ENCODE peak calls at places on chromosomes 6 and 20, in nine cellular contexts. F is stimulated activated CD8-positive, alpha-beta memory T cell treated with anti-CD3 and anti-CD28 coated beads, Interleukin-15, amount 100 ng/mL, for 24 hours; X is HTR-8/SVneo; H is Panc1; E is MG63; D is stimulated activated CD4-positive, alpha-beta T cell treated with anti-CD3 and anti-CD28 coated beads, Interleukin-4, amount 100 ng/mL, for 24 hours; K is stimulated activated naive CD8-positive, alpha-beta T cell treated with anti-CD3 and anti-CD28 coated beads, Interleukin-15, Interleukin-2, amounts not matched to agents 100 U/mL and 50 U/mL, for 24 hours; Q is GOT3; P is epithelial cell of esophagus. V is an unnamed sample.

GRCh38 chr6:47235964-47236760 is 73.5 kb downstream of the TNFRSF21 start:
- DNase-seq in H (no peak), D (no peak), F (no peak), X (no peak), Q (no peak), K (no peak), P (no peak), E (no peak), V (no peak)

GRCh38 chr6:329888-330691 is 37.8 kb downstream of the DUSP22 start:
- DNase-seq in K (no peak), F (no peak), X (no peak), H (no peak), D (no peak), Q (no peak), P (no peak), E (no peak), V (no peak)

GRCh38 chr6:43639984-43640800 is 4.6 kb downstream of the MAD2L1BP start:
- DNase-seq in F (no peak), K (no peak), P (peak; percentile 14), H (no peak), D (no peak), E (no peak), Q (no peak), X (no peak), V (no peak)

GRCh38 chr6:38503032-38503784 is 136.5 kb downstream of the BTBD9 start:
- DNase-seq in K (no peak), X (no peak), F (no peak), Q (no peak), H (no peak), E (no peak), D (no peak), P (no peak), V (no peak)

GRCh38 chr6:19866900-19867627 is 29.9 kb downstream of the ID4 start:
- DNase-seq in D (no peak), P (peak; percentile 60), K (no peak), H (peak; percentile 41), X (peak; percentile 17), F (no peak), E (no peak), Q (no peak), V (no peak)

GRCh38 chr6:39923394-39923793 is 10.9 kb downstream of the MOCS1 start:
- DNase-seq in X (no peak), F (no peak), Q (no peak), E (no peak), H (no peak), D (no peak), K (no peak), P (peak; percentile 19), V (no peak)

GRCh38 chr6:167552961-167553360 is 228.1 kb downstream of the TTLL2 start:
- DNase-seq in F (no peak), Q (no peak), H (no peak), K (no peak), E (no peak), X (no peak), D (no peak), P (no peak), V (no peak)

GRCh38 chr6:28371706-28372451 is 22.1 kb downstream of the ZKSCAN3 start:
- DNase-seq in Q (no peak), P (no peak), E (no peak), K (no peak), D (no peak), X (no peak), H (no peak), F (no peak), V (peak; percentile 44)

GRCh38 chr6:40930555-40930954 is 108.5 kb downstream of the UNC5CL start:
- DNase-seq in F (no peak), H (no peak), E (no peak), P (peak; percentile 59), D (no peak), K (no peak), Q (no peak), X (no peak), V (peak; percentile 67)

GRCh38 chr6:37630281-37630799 is 67.3 kb downstream of the MDGA1 start:
- DNase-seq in Q (peak; percentile 70), K (no peak), X (peak; percentile 91), H (peak; percentile 48), D (no peak), E (peak; percentile 98), P (peak; percentile 100), F (no peak), V (no peak)

GRCh38 chr6:144899161-144899560 is 614.0 kb downstream of the UTRN start:
- DNase-seq in Q (no peak), K (no peak), D (no peak), P (no peak), E (no peak), H (no peak), F (no peak), X (no peak), V (no peak)

GRCh38 chr20:17536944-17537444 is 5.8 kb upstream of the BFSP1 start:
- DNase-seq in F (peak; percentile 12), Q (no peak), D (peak; percentile 74), H (peak; percentile 82), X (peak; percentile 87), K (peak; percentile 67), P (peak; percentile 82), E (peak; percentile 50), V (peak; percentile 81)

GRCh38 chr6:87391334-87391733 is 16.4 kb upstream of the CFAP206 start:
- DNase-seq in P (peak; percentile 56), H (no peak), D (no peak), E (no peak), Q (no peak), F (no peak), X (peak; percentile 33), K (no peak), V (peak; percentile 42)

GRCh38 chr6:82492134-82492533 is 128.5 kb downstream of the TPBG start:
- DNase-seq in F (no peak), X (no peak), K (no peak), E (no peak), P (no peak), D (no peak), Q (no peak), H (no peak), V (no peak)

GRCh38 chr6:12233693-12234551 is 56.2 kb upstream of the EDN1 start:
- DNase-seq in P (peak; percentile 83), Q (no peak), H (peak; percentile 47), F (no peak), X (peak; percentile 54), K (peak; percentile 22), E (peak; percentile 38), D (peak; percentile 38), V (peak; percentile 59)

GRCh38 chr20:9422335-9422734 is 92.1 kb upstream of the LAMP5 start:
- DNase-seq in F (no peak), P (no peak), X (no peak), D (no peak), Q (no peak), E (no peak), H (no peak), K (no peak), V (no peak)

GRCh38 chr6:164419099-164419498 is 890.3 kb downstream of the C6orf118 start:
- DNase-seq in D (no peak), Q (no peak), F (no peak), K (no peak), E (no peak), X (no peak), H (no peak), P (peak; percentile 27), V (no peak)

GRCh38 chr20:43755851-43756250 is 29.0 kb upstream of the GTSF1L start:
- DNase-seq in K (no peak), P (no peak), H (no peak), X (no peak), D (no peak), E (peak; percentile 20), Q (no peak), F (no peak), V (no peak)

GRCh38 chr20:37526238-37526838 is 1.3 kb downstream of the BLCAP start:
- DNase-seq in Q (no peak), H (no peak), F (no peak), D (no peak), X (peak; percentile 94), P (peak; percentile 97), E (peak; percentile 54), K (no peak), V (peak; percentile 45)

GRCh38 chr6:132749111-132749510 is 8.6 kb downstream of the VNN2 start:
- DNase-seq in F (no peak), H (no peak), Q (no peak), X (no peak), P (peak; percentile 85), D (no peak), E (no peak), K (no peak), V (no peak)

GRCh38 chr6:107647439-107647948 is 157.6 kb downstream of the SOBP start:
- DNase-seq in X (no peak), Q (no peak), H (no peak), K (no peak), F (no peak), E (no peak), D (no peak), P (no peak), V (no peak)

GRCh38 chr6:77447254-77447653 is 16.0 kb downstream of the HTR1B start:
- DNase-seq in E (no peak), Q (no peak), D (no peak), H (no peak), X (no peak), F (no peak), P (no peak), K (no peak), V (no peak)

GRCh38 chr6:109478222-109478805 is 4.7 kb downstream of the ZBTB24 start:
- DNase-seq in Q (no peak), D (no peak), H (no peak), P (no peak), K (no peak), X (no peak), F (no peak), E (no peak), V (no peak)

GRCh38 chr20:44112456-44112855 is 74.5 kb downstream of the JPH2 start:
- DNase-seq in X (no peak), Q (no peak), E (no peak), D (no peak), H (no peak), P (no peak), F (no peak), K (no peak), V (no peak)

GRCh38 chr6:37940074-37940847 is 120.7 kb downstream of the ZFAND3 start:
- DNase-seq in D (no peak), E (peak; percentile 4), K (no peak), Q (no peak), X (no peak), H (no peak), P (no peak), F (no peak), V (no peak)

GRCh38 chr6:106903299-106903698 is 71.2 kb downstream of the CD24 start:
- DNase-seq in K (no peak), P (no peak), E (no peak), F (no peak), Q (no peak), D (no peak), H (no peak), X (no peak), V (no peak)

GRCh38 chr6:170067257-170067656 is 223.6 kb downstream of the DLL1 start:
- DNase-seq in D (no peak), Q (no peak), P (no peak), H (no peak), X (no peak), K (no peak), F (no peak), E (no peak), V (no peak)

GRCh38 chr6:40350942-40351217 is 236.3 kb downstream of the LRFN2 start:
- DNase-seq in H (no peak), Q (no peak), X (no peak), P (no peak), K (no peak), D (no peak), F (no peak), E (no peak), V (no peak)

GRCh38 chr6:125612400-125612846 is 137.0 kb upstream of the HEY2 start:
- DNase-seq in E (no peak), K (no peak), F (no peak), Q (no peak), X (no peak), H (no peak), P (no peak), D (no peak), V (no peak)

GRCh38 chr6:89298680-89299450 is 16.2 kb downstream of the GABRR2 start:
- DNase-seq in K (peak; percentile 21), Q (no peak), X (peak; percentile 76), H (no peak), F (no peak), E (peak; percentile 77), D (peak; percentile 56), P (peak; percentile 58), V (no peak)

GRCh38 chr20:37543828-37544227 is 16.2 kb upstream of the BLCAP start:
- DNase-seq in D (no peak), H (no peak), P (peak; percentile 61), X (peak; percentile 86), E (no peak), F (no peak), K (no peak), Q (no peak), V (no peak)

V was measured in erythroblast.